ENCODE peak calls at places on chromosomes 3 and 15, in eight cellular contexts. E is ureter, I is NCI-H510A treated with DMSO at 0.1 percent for 48 hours, D is hippocampal formation, R is epithelial cell of prostate, B is mesendoderm, T is NCI-H1694, Z is aorta. U is an unnamed sample.
A peak's percentile ranks its signal among the peaks of the same experiment; 100 is the strongest.

GRCh38 chr3:10495003-10495402 is 10.4 kb downstream of the ATP2B2 start:
- DNase-seq in E (no peak), I (no peak), D (no peak), R (no peak), B (no peak), T (no peak), Z (no peak), U (no peak)

GRCh38 chr3:107128942-107129341 is 248.3 kb upstream of the CCDC54 start:
- DNase-seq in E (no peak), I (no peak), D (no peak), R (no peak), B (no peak), T (no peak), Z (no peak), U (no peak)

GRCh38 chr15:66862111-66862815 is 160.2 kb downstream of the SMAD6 start:
- DNase-seq in E (peak; percentile 39), I (no peak), D (no peak), R (no peak), B (peak; percentile 68), T (no peak), Z (peak; percentile 25), U (peak; percentile 45)

GRCh38 chr3:139457066-139457465 is 19.2 kb downstream of the RBP2 start:
- DNase-seq in E (no peak), I (no peak), D (no peak), R (peak; percentile 49), B (no peak), T (no peak), Z (no peak), U (no peak)

GRCh38 chr3:22612927-22613326 is 590.2 kb upstream of the UBE2E2 start:
- DNase-seq in E (no peak), I (no peak), D (no peak), R (no peak), B (no peak), T (no peak), Z (no peak), U (no peak)

GRCh38 chr3:56890448-56891083 is 88.8 kb upstream of the ARHGEF3 start:
- DNase-seq in E (no peak), I (no peak), D (no peak), R (no peak), B (no peak), T (no peak), Z (no peak), U (no peak)

GRCh38 chr15:27399236-27399635 is 428.3 kb downstream of the GABRG3 start:
- DNase-seq in E (no peak), I (no peak), D (no peak), R (no peak), B (no peak), T (no peak), Z (no peak), U (no peak)

GRCh38 chr3:115623414-115623868 is at the start of gene GAP43:
- DNase-seq in E (peak; percentile 45), I (peak; percentile 61), D (no peak), R (peak; percentile 70), B (peak; percentile 94), T (peak; percentile 73), Z (peak; percentile 82), U (peak; percentile 74)

GRCh38 chr3:9214599-9214998 is 34.8 kb downstream of the SRGAP3 start:
- DNase-seq in E (no peak), I (no peak), D (no peak), R (peak; percentile 51), B (no peak), T (no peak), Z (no peak), U (no peak)

GRCh38 chr3:174268061-174268460 is 591.1 kb upstream of the NAALADL2 start:
- DNase-seq in E (no peak), I (no peak), D (no peak), R (no peak), B (no peak), T (no peak), Z (no peak), U (no peak)

GRCh38 chr3:194537732-194538247 is 51.0 kb upstream of the ATP13A3 start:
- DNase-seq in E (peak; percentile 55), I (peak; percentile 60), D (no peak), R (peak; percentile 40), B (peak; percentile 29), T (no peak), Z (peak; percentile 76), U (no peak)

GRCh38 chr3:155609586-155609985 is 135.3 kb downstream of the PLCH1 start:
- DNase-seq in E (no peak), I (no peak), D (no peak), R (no peak), B (no peak), T (no peak), Z (no peak), U (no peak)

GRCh38 chr15:32870240-32871033 is 152.6 kb downstream of the GREM1 start:
- DNase-seq in E (no peak), I (no peak), D (no peak), R (no peak), B (no peak), T (no peak), Z (no peak), U (no peak)

GRCh38 chr3:198079771-198080520 is 119.9 kb downstream of the LMLN start:
- DNase-seq in E (peak; percentile 42), I (no peak), D (peak; percentile 18), R (peak; percentile 45), B (peak; percentile 42), T (no peak), Z (no peak), U (no peak)